ENCODE peak calls at places on chromosomes 7 and 10, in seven cellular contexts. C, O, Y, R, A, N and X are unnamed samples. For H3K27me3, the result is how much of the 10 kb centered on the place peaks cover.

GRCh38 chr7:15457959-15458955 is 103.6 kb downstream of the AGMO start:
- DNase-seq in Y (no peak), C (no peak), O (no peak), N (no peak), A (no peak), R (no peak), X (no peak)

GRCh38 chr10:100909506-100910260 is 3.1 kb upstream of the SLF2 start:
- DNase-seq in Y (no peak), C (no peak), R (no peak), O (no peak), N (no peak), A (no peak), X (no peak)

GRCh38 chr10:86556532-86556931 is 34.9 kb upstream of the WAPL start:
- DNase-seq in R (no peak), A (no peak), Y (no peak), O (no peak), N (no peak), C (peak), X (no peak)

GRCh38 chr7:115293628-115294236 is 371.8 kb downstream of the MDFIC start:
- DNase-seq in O (no peak), R (no peak), C (no peak), A (no peak), Y (no peak), N (no peak), X (no peak)

GRCh38 chr10:73161662-73162061 is 6.1 kb downstream of the ECD start:
- DNase-seq in O (no peak), N (no peak), R (no peak), C (no peak), A (no peak), Y (no peak), X (no peak)

GRCh38 chr10:81708946-81709345 is 166.0 kb upstream of the NRG3 start:
- DNase-seq in Y (no peak), O (no peak), A (no peak), R (no peak), C (no peak), N (no peak), X (no peak)

GRCh38 chr7:129494041-129494440 is 8.3 kb upstream of the SMKR1 start:
- DNase-seq in O (no peak), N (no peak), C (no peak), A (no peak), Y (no peak), R (no peak), X (peak)

GRCh38 chr7:69213882-69214281 is 384.4 kb upstream of the AUTS2 start:
- DNase-seq in N (no peak), O (no peak), Y (no peak), C (no peak), R (no peak), A (no peak), X (no peak)

GRCh38 chr10:15719899-15720634 is at the start of gene ITGA8:
- DNase-seq in N (no peak), A (no peak), Y (no peak), R (no peak), O (peak), C (no peak), X (no peak)

GRCh38 chr7:45092100-45092930 is 3.5 kb upstream of the NACAD start:
- DNase-seq in R (no peak), N (no peak), Y (no peak), C (no peak), O (no peak), A (no peak), X (no peak)

GRCh38 chr10:131548176-131548575 is 236.7 kb upstream of the TCERG1L start:
- DNase-seq in A (no peak), R (no peak), C (no peak), O (no peak), N (no peak), Y (no peak), X (no peak)

GRCh38 chr10:34651381-34651780 is 163.7 kb downstream of the PARD3 start:
- DNase-seq in O (no peak), R (no peak), C (no peak), Y (no peak), A (no peak), N (no peak), X (no peak)

GRCh38 chr10:89466599-89467035 is 52.2 kb downstream of the IFIT5 start:
- DNase-seq in C (no peak), O (no peak), N (no peak), A (no peak), R (no peak), Y (no peak), X (no peak)

GRCh38 chr7:11492307-11492706 is 339.7 kb downstream of the THSD7A start:
- DNase-seq in Y (no peak), A (no peak), R (no peak), C (no peak), N (no peak), O (no peak), X (no peak)
- H3K27me3 ChIP-seq in Y (under half), A (under half), R (under half), C (under half), N (under half), O (under half), X (under half)

GRCh38 chr10:104880655-104881222 is 239.6 kb downstream of the SORCS3 start:
- DNase-seq in Y (no peak), C (no peak), R (no peak), A (no peak), O (no peak), N (no peak), X (no peak)
- H3K27me3 ChIP-seq in Y (under half), C (under half), R (under half), A (under half), O (under half), N (under half), X (under half)

GRCh38 chr10:8057636-8058273 is 3.3 kb downstream of the GATA3 start:
- DNase-seq in R (no peak), C (no peak), Y (no peak), N (no peak), A (peak), O (peak), X (no peak)
- H3K27me3 ChIP-seq in R (under half), C (half or more), Y (under half), N (under half), A (under half), O (half or more), X (under half)

DNA sequence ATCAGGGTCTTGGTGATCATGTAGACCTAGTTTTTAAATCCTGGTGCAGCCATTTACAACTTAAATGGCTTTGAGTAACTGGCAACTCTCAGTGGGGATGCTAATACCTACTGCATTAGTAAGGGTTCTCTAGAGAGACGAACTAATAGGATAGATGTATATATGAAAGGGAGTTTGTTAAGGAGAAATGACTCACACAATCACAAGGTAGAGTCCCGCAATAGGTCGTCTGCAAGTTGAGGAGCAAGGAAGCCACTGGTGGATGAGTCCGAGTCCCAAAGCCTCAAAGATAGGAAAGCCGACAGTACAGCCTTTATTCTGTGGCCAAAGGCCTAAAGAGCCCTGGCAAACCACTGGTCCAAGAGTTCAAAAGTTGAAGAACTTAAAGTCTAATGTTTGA is 48.0 kb downstream of the EMX2 start:
- DNase-seq in N (no peak), C (no peak), Y (no peak), A (no peak), R (no peak), O (no peak), X (no peak)
- H3K27me3 ChIP-seq in N (under half), C (under half), Y (under half), A (under half), R (under half), O (under half), X (under half)

GRCh38 chr10:21501109-21501508 is 24.4 kb downstream of the SKIDA1 start:
- DNase-seq in O (no peak), C (no peak), R (no peak), N (no peak), A (no peak), Y (no peak), X (no peak)

GRCh38 chr10:21500578-21500910 is 24.9 kb downstream of the SKIDA1 start:
- DNase-seq in N (no peak), C (no peak), A (no peak), Y (no peak), O (no peak), R (no peak), X (no peak)

GRCh38 chr10:21498977-21499376 is 26.5 kb downstream of the SKIDA1 start:
- DNase-seq in A (no peak), N (no peak), C (no peak), Y (no peak), O (no peak), R (no peak), X (no peak)

GRCh38 chr10:21499580-21499909 is 25.9 kb downstream of the SKIDA1 start:
- DNase-seq in Y (no peak), N (no peak), O (no peak), R (no peak), C (no peak), A (no peak), X (no peak)

GRCh38 chr10:21499910-21500577 is 25.4 kb downstream of the SKIDA1 start:
- DNase-seq in A (no peak), Y (no peak), N (peak), O (no peak), C (no peak), R (no peak), X (no peak)
- H3K27me3 ChIP-seq in A (under half), Y (under half), N (under half), O (under half), C (half or more), R (under half), X (under half)

GRCh38 chr10:84208023-84208422 is 13.7 kb downstream of the CDHR1 start:
- DNase-seq in N (no peak), C (no peak), A (no peak), O (no peak), R (no peak), Y (no peak), X (no peak)
- H3K27me3 ChIP-seq in N (under half), C (under half), A (under half), O (under half), R (under half), Y (under half), X (under half)

DNA sequence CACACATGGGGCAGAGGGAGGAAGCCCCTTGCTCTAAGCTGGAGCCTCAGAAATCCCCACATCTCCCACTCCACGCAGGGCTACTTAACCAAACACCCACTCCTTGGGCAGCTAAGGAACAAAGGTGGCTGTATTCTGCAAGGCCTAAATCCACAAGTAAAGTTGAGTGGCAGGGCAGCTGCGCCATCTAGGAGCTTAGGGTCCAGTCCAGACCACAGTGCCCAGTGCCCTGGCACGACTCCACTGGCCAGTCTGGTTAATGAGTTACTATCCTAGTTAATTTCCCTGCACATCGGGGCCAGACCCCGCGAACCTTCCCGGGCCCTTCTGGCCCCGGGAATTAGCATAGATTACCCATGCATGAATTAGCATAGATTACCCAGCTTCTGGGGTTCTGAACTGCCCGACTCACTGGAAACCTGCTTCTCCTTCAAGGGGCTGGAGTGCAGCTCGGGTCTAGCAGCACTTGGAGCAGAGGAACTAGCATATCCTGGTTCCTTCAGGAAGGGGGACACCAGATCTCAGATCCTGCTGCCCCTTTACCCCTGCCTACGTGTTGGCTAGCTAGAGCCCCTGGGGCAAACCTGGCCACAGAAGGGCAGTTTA is 3.2 kb upstream of the EMX2 start:
- DNase-seq in R (no peak), A (no peak), Y (no peak), N (no peak), O (no peak), C (no peak), X (no peak)
- H3K27me3 ChIP-seq in R (under half), A (under half), Y (under half), N (under half), O (half or more), C (half or more), X (under half)

GRCh38 chr10:129960493-129961273 is 3.4 kb downstream of the EBF3 start:
- DNase-seq in C (no peak), O (peak), N (no peak), R (no peak), Y (no peak), A (no peak), X (no peak)
- H3K27me3 ChIP-seq in C (half or more), O (half or more), N (half or more), R (under half), Y (half or more), A (under half), X (under half)

GRCh38 chr10:110672580-110672919 is 28.4 kb downstream of the RBM20 start:
- DNase-seq in O (no peak), Y (no peak), C (no peak), A (no peak), N (no peak), R (no peak), X (no peak)
- H3K27me3 ChIP-seq in O (under half), Y (under half), C (under half), A (under half), N (under half), R (under half), X (under half)